ENCODE peak calls at places on chromosomes 6 and 20, in seven cellular contexts. One of them, this sample, is unnamed.

GRCh38 chr20:23365390-23366165 is 3.6 kb downstream of the GZF1 start:
- DNase-seq in heart left ventricle: no peak
- DNase-seq in body of pancreas: no peak
- DNase-seq in H1: no peak
- DNase-seq in K562: no peak
- DNase-seq in right lobe of liver: no peak
- DNase-seq in A549: no peak
- DNase-seq in this sample: no peak

GRCh38 chr20:37839432-37839827 is 63.5 kb upstream of the VSTM2L start:
- DNase-seq in H1: no peak
- DNase-seq in A549: no peak
- DNase-seq in K562: no peak
- DNase-seq in heart left ventricle: no peak
- DNase-seq in body of pancreas: no peak
- DNase-seq in right lobe of liver: no peak
- DNase-seq in this sample: no peak

GRCh38 chr6:145749632-145750031 is 14.3 kb upstream of the EPM2A start:
- DNase-seq in H1: no peak
- DNase-seq in heart left ventricle: no peak
- DNase-seq in K562: peak
- DNase-seq in A549: peak
- DNase-seq in right lobe of liver: no peak
- DNase-seq in body of pancreas: no peak
- DNase-seq in this sample: no peak

GRCh38 chr6:168319279-168320051 is at the start of gene DACT2:
- DNase-seq in right lobe of liver: no peak
- DNase-seq in K562: no peak
- DNase-seq in A549: no peak
- DNase-seq in body of pancreas: no peak
- DNase-seq in H1: no peak
- DNase-seq in heart left ventricle: no peak
- DNase-seq in this sample: no peak

GRCh38 chr6:125923371-125923877 is 33.1 kb upstream of the HINT3 start:
- DNase-seq in K562: no peak
- DNase-seq in heart left ventricle: no peak
- DNase-seq in right lobe of liver: no peak
- DNase-seq in A549: no peak
- DNase-seq in H1: no peak
- DNase-seq in body of pancreas: no peak
- DNase-seq in this sample: no peak

GRCh38 chr20:3446779-3447178 is 24.0 kb upstream of the ATRN start:
- DNase-seq in right lobe of liver: no peak
- DNase-seq in K562: peak
- DNase-seq in heart left ventricle: no peak
- DNase-seq in body of pancreas: no peak
- DNase-seq in A549: no peak
- DNase-seq in H1: no peak
- DNase-seq in this sample: no peak

GRCh38 chr6:21953831-21954801 is 342.7 kb downstream of the PRL start:
- DNase-seq in H1: no peak
- DNase-seq in heart left ventricle: peak
- DNase-seq in right lobe of liver: no peak
- DNase-seq in body of pancreas: peak
- DNase-seq in A549: no peak
- DNase-seq in K562: peak
- DNase-seq in this sample: no peak

GRCh38 chr20:57959589-57959988 is 249.8 kb upstream of the PMEPA1 start:
- DNase-seq in body of pancreas: peak
- DNase-seq in right lobe of liver: no peak
- DNase-seq in K562: no peak
- DNase-seq in H1: no peak
- DNase-seq in A549: no peak
- DNase-seq in heart left ventricle: no peak
- DNase-seq in this sample: no peak

GRCh38 chr6:38815250-38815649 is 100.1 kb downstream of the DNAH8 start:
- DNase-seq in heart left ventricle: no peak
- DNase-seq in K562: no peak
- DNase-seq in H1: no peak
- DNase-seq in right lobe of liver: no peak
- DNase-seq in A549: no peak
- DNase-seq in body of pancreas: no peak
- DNase-seq in this sample: no peak

GRCh38 chr6:38814761-38815160 is 99.7 kb downstream of the DNAH8 start:
- DNase-seq in H1: no peak
- DNase-seq in body of pancreas: no peak
- DNase-seq in right lobe of liver: no peak
- DNase-seq in A549: no peak
- DNase-seq in heart left ventricle: no peak
- DNase-seq in K562: no peak
- DNase-seq in this sample: no peak

GRCh38 chr6:38818691-38819090 is 103.6 kb downstream of the DNAH8 start:
- DNase-seq in H1: no peak
- DNase-seq in heart left ventricle: no peak
- DNase-seq in body of pancreas: no peak
- DNase-seq in K562: no peak
- DNase-seq in right lobe of liver: no peak
- DNase-seq in A549: no peak
- DNase-seq in this sample: no peak

GRCh38 chr6:38813026-38813425 is 97.9 kb downstream of the DNAH8 start:
- DNase-seq in right lobe of liver: no peak
- DNase-seq in K562: no peak
- DNase-seq in body of pancreas: no peak
- DNase-seq in H1: no peak
- DNase-seq in heart left ventricle: no peak
- DNase-seq in A549: no peak
- DNase-seq in this sample: no peak

GRCh38 chr6:38813451-38813850 is 98.3 kb downstream of the DNAH8 start:
- DNase-seq in H1: no peak
- DNase-seq in K562: no peak
- DNase-seq in right lobe of liver: no peak
- DNase-seq in A549: no peak
- DNase-seq in body of pancreas: no peak
- DNase-seq in heart left ventricle: no peak
- DNase-seq in this sample: no peak
- TF ChIP-seq POLR2A in H1: no peak
- TF ChIP-seq POLR2A in K562: no peak
- TF ChIP-seq POLR2A in right lobe of liver: no peak
- TF ChIP-seq POLR2A in A549: no peak
- TF ChIP-seq POLR2A in body of pancreas: no peak
- TF ChIP-seq POLR2A in heart left ventricle: no peak
- TF ChIP-seq POLR2A in this sample: no peak

GRCh38 chr20:34082232-34082887 is 29.7 kb downstream of the EIF2S2 start:
- DNase-seq in body of pancreas: no peak
- DNase-seq in right lobe of liver: no peak
- DNase-seq in K562: no peak
- DNase-seq in H1: no peak
- DNase-seq in heart left ventricle: no peak
- DNase-seq in A549: no peak
- DNase-seq in this sample: no peak
- H3K4me3 ChIP-seq in body of pancreas: no peak
- H3K4me3 ChIP-seq in right lobe of liver: no peak
- H3K4me3 ChIP-seq in K562: no peak
- H3K4me3 ChIP-seq in H1: no peak
- H3K4me3 ChIP-seq in heart left ventricle: no peak
- H3K4me3 ChIP-seq in A549: no peak
- H3K4me3 ChIP-seq in this sample: no peak

DNA sequence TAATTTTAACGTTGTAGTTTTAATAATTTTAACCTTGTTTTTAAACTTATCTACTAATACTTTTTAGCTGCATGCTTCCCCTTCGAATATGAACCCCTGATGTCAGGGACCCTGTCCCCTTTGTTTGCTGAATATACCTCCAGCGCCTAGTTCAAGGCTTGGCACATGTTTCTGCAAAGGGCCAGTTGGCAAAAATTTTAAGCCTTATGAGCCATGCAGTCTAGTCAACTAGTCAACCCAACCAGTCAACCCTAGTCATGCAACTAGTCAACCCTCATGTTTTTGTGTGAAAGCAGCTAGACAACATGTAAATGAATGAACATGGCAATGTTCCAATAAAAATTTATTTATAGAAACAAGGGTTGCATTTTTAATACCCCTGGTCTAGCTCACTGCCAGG is 119.8 kb downstream of the BCAS1 start:
- DNase-seq in right lobe of liver: no peak
- DNase-seq in H1: no peak
- DNase-seq in heart left ventricle: no peak
- DNase-seq in body of pancreas: no peak
- DNase-seq in A549: no peak
- DNase-seq in K562: no peak
- DNase-seq in this sample: no peak
- TF ChIP-seq POLR2A in right lobe of liver: no peak
- TF ChIP-seq POLR2A in H1: no peak
- TF ChIP-seq POLR2A in heart left ventricle: no peak
- TF ChIP-seq POLR2A in body of pancreas: no peak
- TF ChIP-seq POLR2A in A549: no peak
- TF ChIP-seq POLR2A in K562: no peak
- TF ChIP-seq POLR2A in this sample: no peak

GRCh38 chr20:19380211-19380610 is 167.8 kb downstream of the SLC24A3 start:
- DNase-seq in K562: no peak
- DNase-seq in heart left ventricle: no peak
- DNase-seq in right lobe of liver: no peak
- DNase-seq in H1: no peak
- DNase-seq in A549: no peak
- DNase-seq in body of pancreas: no peak
- DNase-seq in this sample: no peak
- H3K4me3 ChIP-seq in K562: no peak
- H3K4me3 ChIP-seq in heart left ventricle: no peak
- H3K4me3 ChIP-seq in right lobe of liver: no peak
- H3K4me3 ChIP-seq in H1: no peak
- H3K4me3 ChIP-seq in A549: no peak
- H3K4me3 ChIP-seq in body of pancreas: no peak
- H3K4me3 ChIP-seq in this sample: no peak

DNA sequence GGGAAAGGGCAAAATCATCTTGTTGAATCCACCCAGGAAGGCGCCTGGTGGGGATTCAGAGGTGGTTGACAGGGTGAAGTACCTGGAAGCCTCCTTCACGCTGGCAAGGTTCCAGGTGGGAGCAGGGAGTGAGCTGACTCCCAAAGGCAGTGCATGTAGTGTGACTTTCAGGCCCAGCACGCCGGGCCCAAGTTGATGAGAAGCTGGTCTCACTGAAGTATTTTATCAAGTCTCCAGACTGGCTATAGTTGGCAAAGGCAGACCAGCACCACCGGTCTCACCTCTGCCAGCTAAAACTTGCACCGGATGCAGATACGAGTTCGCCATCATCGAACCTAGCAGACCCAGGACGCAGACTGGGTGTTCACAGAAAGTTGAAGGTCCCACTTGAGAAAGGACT is 16.5 kb downstream of the PPP1R10 start:
- DNase-seq in right lobe of liver: peak
- DNase-seq in body of pancreas: no peak
- DNase-seq in heart left ventricle: no peak
- DNase-seq in A549: peak
- DNase-seq in H1: no peak
- DNase-seq in K562: peak
- DNase-seq in this sample: no peak
- TF ChIP-seq POLR2A in right lobe of liver: no peak
- TF ChIP-seq POLR2A in body of pancreas: no peak
- TF ChIP-seq POLR2A in heart left ventricle: no peak
- TF ChIP-seq POLR2A in A549: no peak
- TF ChIP-seq POLR2A in H1: no peak
- TF ChIP-seq POLR2A in K562: peak
- TF ChIP-seq POLR2A in this sample: no peak

DNA sequence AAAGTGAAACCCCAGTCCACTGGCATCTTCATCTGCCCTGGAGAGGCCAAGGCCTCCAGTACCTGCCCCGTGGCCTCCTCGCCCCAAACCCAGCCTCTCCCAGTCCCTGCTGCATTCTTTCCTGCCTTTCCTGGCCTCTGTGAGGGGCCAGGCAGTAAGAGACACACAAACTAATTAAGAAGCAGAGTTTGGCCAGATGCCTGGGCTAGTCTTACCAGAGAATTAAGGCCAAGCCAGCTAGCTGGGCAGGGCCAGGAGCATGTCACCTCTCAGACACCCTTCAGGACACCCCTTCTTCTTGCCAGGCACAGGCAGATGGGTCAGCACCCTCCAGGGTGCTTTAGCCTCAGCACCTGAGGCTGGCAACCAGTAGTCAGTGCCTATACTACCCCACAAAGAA is 2.4 kb downstream of the MDGA1 start:
- DNase-seq in heart left ventricle: no peak
- DNase-seq in right lobe of liver: no peak
- DNase-seq in body of pancreas: no peak
- DNase-seq in A549: no peak
- DNase-seq in H1: no peak
- DNase-seq in K562: no peak
- DNase-seq in this sample: no peak
- H3K4me3 ChIP-seq in heart left ventricle: no peak
- H3K4me3 ChIP-seq in right lobe of liver: no peak
- H3K4me3 ChIP-seq in body of pancreas: no peak
- H3K4me3 ChIP-seq in A549: no peak
- H3K4me3 ChIP-seq in H1: no peak
- H3K4me3 ChIP-seq in K562: no peak
- H3K4me3 ChIP-seq in this sample: peak

GRCh38 chr6:158762787-158763439 is 56.3 kb downstream of the EZR start:
- DNase-seq in H1: no peak
- DNase-seq in body of pancreas: no peak
- DNase-seq in K562: peak
- DNase-seq in right lobe of liver: no peak
- DNase-seq in heart left ventricle: no peak
- DNase-seq in A549: no peak
- DNase-seq in this sample: no peak
- TF ChIP-seq POLR2A in H1: no peak
- TF ChIP-seq POLR2A in body of pancreas: no peak
- TF ChIP-seq POLR2A in K562: no peak
- TF ChIP-seq POLR2A in right lobe of liver: no peak
- TF ChIP-seq POLR2A in heart left ventricle: no peak
- TF ChIP-seq POLR2A in A549: no peak
- TF ChIP-seq POLR2A in this sample: no peak